ENCODE peak calls at places on chromosomes 7 and 10, in ten cellular contexts. O is heart left ventricle, D is testis, G is IMR-90, C is HCT116, E is right lobe of liver, V is breast epithelium, H is spleen, P is ovary, L is thyroid gland. J is an unnamed sample.

GRCh38 chr7:22781230-22781711 is 41.4 kb downstream of the TOMM7 start:
- DNase-seq in P (no peak), E (no peak), G (peak; percentile 97), D (no peak), O (no peak), V (no peak), C (no peak), L (no peak), H (no peak), J (no peak)

GRCh38 chr7:115226410-115226809 is 304.5 kb downstream of the MDFIC start:
- DNase-seq in D (no peak), E (no peak), G (no peak), P (no peak), L (no peak), C (no peak), V (no peak), O (no peak), H (no peak), J (no peak)

GRCh38 chr7:151662291-151662690 is 142.6 kb upstream of the RHEB start:
- DNase-seq in G (no peak), O (no peak), C (no peak), P (no peak), H (no peak), V (no peak), L (no peak), E (no peak), D (no peak), J (no peak)

GRCh38 chr10:117689566-117689965 is 147.0 kb downstream of the EMX2 start:
- DNase-seq in E (no peak), V (no peak), D (no peak), C (no peak), L (no peak), P (no peak), G (no peak), H (no peak), O (no peak), J (no peak)

GRCh38 chr7:42155836-42156540 is 81.0 kb downstream of the GLI3 start:
- DNase-seq in H (no peak), O (no peak), V (no peak), E (no peak), G (peak; percentile 31), D (no peak), C (no peak), P (no peak), L (peak; percentile 42), J (no peak)

GRCh38 chr10:87817291-87817872 is 644 bp downstream of the ATAD1 start:
- DNase-seq in C (no peak), G (peak; percentile 8), P (no peak), E (no peak), D (no peak), O (no peak), L (no peak), V (no peak), H (no peak), J (no peak)

GRCh38 chr10:27658788-27659187 is 86.8 kb downstream of the MKX start:
- DNase-seq in L (no peak), E (no peak), V (no peak), C (peak; percentile 36), D (no peak), P (no peak), H (no peak), O (no peak), G (peak; percentile 67), J (no peak)

GRCh38 chr7:69968969-69969368 is 370.7 kb downstream of the AUTS2 start:
- DNase-seq in L (no peak), V (no peak), H (no peak), P (no peak), O (no peak), C (no peak), E (no peak), G (no peak), D (no peak), J (no peak)

DNA sequence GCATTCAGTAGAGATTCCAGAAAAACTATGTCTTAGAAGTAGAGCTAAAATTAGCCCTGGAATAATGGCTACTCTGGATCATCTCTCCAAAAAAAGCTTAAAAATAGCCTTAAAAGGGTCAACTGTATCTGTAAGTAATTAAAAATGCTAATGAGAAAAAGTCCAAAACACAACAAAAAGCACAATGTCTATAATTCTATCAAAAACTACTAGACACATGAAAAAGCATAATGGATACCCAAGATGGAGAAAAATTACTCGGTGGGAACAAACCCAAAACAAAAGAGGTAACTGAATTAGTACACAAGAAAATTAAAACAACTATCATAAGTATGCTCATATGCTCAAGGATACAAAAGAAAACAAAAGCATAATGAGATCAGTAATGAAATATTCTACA is 15.4 kb downstream of the ORC5 start:
- DNase-seq in H (no peak), O (no peak), P (no peak), C (no peak), E (no peak), V (no peak), G (no peak), L (no peak), D (no peak), J (no peak)
- H3K36me3 ChIP-seq in H (no peaks in the 10 kb centered on the region), O (peaks cover 17% of the 10 kb centered on the region), P (no peaks in the 10 kb centered on the region), C (peaks cover 13% of the 10 kb centered on the region), E (peaks cover 8% of the 10 kb centered on the region), V (no peaks in the 10 kb centered on the region), G (peaks cover 11% of the 10 kb centered on the region), L (peaks cover 7% of the 10 kb centered on the region), D (no peaks in the 10 kb centered on the region), J (no peaks in the 10 kb centered on the region)

GRCh38 chr7:102393467-102393866 is 2.7 kb upstream of the PRKRIP1 start:
- DNase-seq in V (no peak), P (no peak), D (no peak), H (no peak), L (no peak), O (no peak), G (no peak), C (no peak), E (no peak), J (no peak)

GRCh38 chr7:102395620-102395957 is 574 bp upstream of the PRKRIP1 start:
- DNase-seq in D (no peak), G (peak; percentile 19), E (no peak), P (no peak), O (no peak), V (no peak), C (no peak), H (no peak), L (no peak), J (no peak)

GRCh38 chr7:102398543-102398942 is 2.4 kb downstream of the PRKRIP1 start:
- DNase-seq in V (no peak), O (no peak), G (no peak), H (no peak), D (no peak), L (no peak), P (no peak), C (no peak), E (no peak), J (no peak)

GRCh38 chr7:102396710-102397019 is 502 bp downstream of the PRKRIP1 start:
- DNase-seq in L (no peak), C (no peak), D (no peak), H (no peak), E (no peak), G (no peak), O (no peak), P (no peak), V (no peak), J (no peak)

GRCh38 chr7:102395958-102396709 is at the start of gene PRKRIP1:
- DNase-seq in C (peak; percentile 82), G (peak; percentile 92), E (peak; percentile 86), D (peak; percentile 92), L (peak; percentile 91), H (peak; percentile 96), V (peak; percentile 79), O (peak; percentile 84), P (peak; percentile 85), J (peak; percentile 86)
- TF ChIP-seq POLR2A in C (no peak), G (peak; percentile 71), E (peak; percentile 50), D (no peak), L (no peak), H (no peak), V (no peak), O (peak; percentile 43), P (peak; percentile 10), J (peak; percentile 60)

GRCh38 chr10:6088721-6089333 is at the start of gene RBM17:
- DNase-seq in H (peak; percentile 99), G (peak; percentile 97), D (peak; percentile 99), C (peak; percentile 94), P (peak; percentile 98), L (peak; percentile 96), E (peak; percentile 96), V (peak; percentile 95), O (peak; percentile 96), J (peak; percentile 96)

GRCh38 chr10:6092731-6093130 is 3.9 kb downstream of the RBM17 start:
- DNase-seq in O (no peak), G (no peak), E (no peak), H (no peak), C (no peak), L (no peak), V (no peak), P (no peak), D (no peak), J (no peak)

GRCh38 chr10:6095810-6096209 is 7.0 kb downstream of the RBM17 start:
- DNase-seq in H (no peak), L (no peak), E (no peak), O (no peak), P (no peak), G (no peak), C (no peak), D (no peak), V (no peak), J (no peak)

GRCh38 chr10:6089334-6090219 is 743 bp downstream of the RBM17 start:
- DNase-seq in H (peak; percentile 86), V (no peak), D (peak; percentile 40), G (no peak), L (peak; percentile 23), O (peak; percentile 25), C (no peak), E (peak; percentile 52), P (no peak), J (no peak)

DNA sequence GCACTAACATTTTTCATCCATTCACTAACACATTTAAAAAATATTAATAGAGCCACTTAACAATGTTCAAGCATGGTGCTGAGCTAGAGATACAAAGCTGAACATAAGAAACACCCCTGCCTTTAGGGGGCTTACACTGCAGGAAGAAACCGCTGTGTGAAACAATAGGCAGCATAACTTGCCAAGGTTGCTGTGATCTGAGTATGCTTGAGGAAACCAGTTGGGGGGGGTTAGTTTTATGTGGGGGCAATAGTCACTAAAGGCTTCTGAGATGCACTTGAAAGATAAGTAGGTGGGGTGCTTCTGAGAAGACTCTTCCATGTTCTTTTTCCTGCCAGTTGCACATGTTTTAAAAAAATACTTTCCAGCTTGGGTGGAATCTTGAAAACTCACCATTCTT is 2.8 kb downstream of the RBM17 start:
- DNase-seq in D (no peak), C (no peak), E (no peak), P (no peak), G (no peak), O (no peak), V (no peak), H (no peak), L (no peak), J (no peak)
- TF ChIP-seq CTCF in D (no peak), C (no peak), E (no peak), P (no peak), G (no peak), O (no peak), V (no peak), H (no peak), L (no peak), J (no peak)

GRCh38 chr10:129676014-129676413 is 209.0 kb downstream of the MGMT start:
- DNase-seq in E (no peak), C (no peak), O (no peak), V (no peak), H (no peak), G (no peak), D (no peak), L (no peak), P (no peak), J (no peak)

GRCh38 chr10:129678186-129678585 is 211.1 kb downstream of the MGMT start:
- DNase-seq in E (peak; percentile 71), G (no peak), H (no peak), V (no peak), C (no peak), L (peak; percentile 59), P (no peak), D (peak; percentile 60), O (no peak), J (no peak)

GRCh38 chr10:129673292-129673691 is 206.3 kb downstream of the MGMT start:
- DNase-seq in G (no peak), C (no peak), L (no peak), O (no peak), E (no peak), H (no peak), P (no peak), D (no peak), V (no peak), J (no peak)

GRCh38 chr10:129677377-129677927 is 210.4 kb downstream of the MGMT start:
- DNase-seq in P (no peak), E (no peak), O (no peak), V (no peak), D (no peak), L (no peak), C (no peak), G (no peak), H (no peak), J (no peak)

DNA sequence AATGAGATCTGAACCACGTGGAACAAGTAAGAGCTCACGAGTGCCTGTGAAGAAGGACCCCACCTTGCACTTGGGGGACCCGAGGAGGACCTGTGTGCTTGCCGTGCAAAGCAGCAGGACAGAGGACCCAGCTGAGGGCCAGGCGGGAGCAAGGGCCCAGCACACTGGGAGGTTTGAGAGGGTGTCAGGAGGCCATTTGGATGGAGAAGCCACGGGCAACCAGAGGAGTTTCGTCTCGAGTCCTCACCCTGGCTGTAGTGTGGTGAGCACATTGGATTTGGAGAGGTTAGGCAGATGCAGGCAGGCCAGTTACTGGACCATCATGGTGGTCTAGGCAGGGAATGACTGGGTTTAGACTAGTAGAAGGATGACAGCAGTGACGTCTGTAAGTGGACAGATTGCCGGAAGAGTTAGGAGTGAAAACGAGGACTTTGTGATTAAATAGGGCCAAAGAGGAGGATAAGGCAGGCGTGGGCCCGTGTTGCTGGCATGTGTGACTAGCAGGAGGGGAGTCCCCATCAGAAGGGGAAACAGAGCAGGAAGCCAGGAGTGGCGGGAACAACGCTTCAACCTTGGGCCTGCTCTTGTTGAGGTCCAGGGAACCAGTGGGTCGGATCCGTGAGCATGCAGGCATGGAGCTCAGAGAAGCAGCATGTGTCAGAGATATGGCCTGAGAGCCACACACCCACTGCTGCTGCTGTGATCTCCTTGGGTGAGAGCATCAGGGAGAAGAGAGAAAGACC is 208.2 kb downstream of the MGMT start:
- DNase-seq in V (no peak), P (no peak), D (no peak), E (no peak), H (no peak), O (no peak), C (no peak), G (no peak), L (no peak), J (no peak)
- H3K36me3 ChIP-seq in V (no peaks in the 10 kb centered on the region), P (no peaks in the 10 kb centered on the region), D (no peaks in the 10 kb centered on the region), E (no peaks in the 10 kb centered on the region), H (no peaks in the 10 kb centered on the region), O (no peaks in the 10 kb centered on the region), C (no peaks in the 10 kb centered on the region), G (no peaks in the 10 kb centered on the region), L (no peaks in the 10 kb centered on the region), J (no peaks in the 10 kb centered on the region)